ENCODE peak calls at places on chromosome 3, in four cellular contexts. One of them, this sample, is unnamed.
A peak's percentile ranks its signal among the peaks of the same experiment; 100 is the strongest.

GRCh38 chr3:48851407-48851806 is 3.7 kb upstream of the PRKAR2A start:
- DNase-seq in A673: peak; percentile 10
- DNase-seq in T-cell: no peak
- DNase-seq in stimulated activated effector memory CD8-positive, alpha-beta T cell treated with anti-CD3 and anti-CD28 coated beads, Interleukin-12 subunit alpha, Interleukin-12 subunit beta, amount 100 ng/mL, for 72 hours: no peak
- DNase-seq in this sample: no peak

GRCh38 chr3:138260636-138261035 is 69.0 kb downstream of the NME9 start:
- DNase-seq in A673: no peak
- DNase-seq in T-cell: no peak
- DNase-seq in stimulated activated effector memory CD8-positive, alpha-beta T cell treated with anti-CD3 and anti-CD28 coated beads, Interleukin-12 subunit alpha, Interleukin-12 subunit beta, amount 100 ng/mL, for 72 hours: no peak
- DNase-seq in this sample: no peak

GRCh38 chr3:53161820-53162671 is 1.0 kb downstream of the PRKCD start:
- DNase-seq in T-cell: peak; percentile 5
- DNase-seq in stimulated activated effector memory CD8-positive, alpha-beta T cell treated with anti-CD3 and anti-CD28 coated beads, Interleukin-12 subunit alpha, Interleukin-12 subunit beta, amount 100 ng/mL, for 72 hours: peak; percentile 66
- DNase-seq in A673: peak; percentile 7
- DNase-seq in this sample: peak; percentile 78

GRCh38 chr3:121942116-121942786 is 48.0 kb downstream of the SLC15A2 start:
- DNase-seq in stimulated activated effector memory CD8-positive, alpha-beta T cell treated with anti-CD3 and anti-CD28 coated beads, Interleukin-12 subunit alpha, Interleukin-12 subunit beta, amount 100 ng/mL, for 72 hours: no peak
- DNase-seq in T-cell: no peak
- DNase-seq in A673: no peak
- DNase-seq in this sample: no peak

GRCh38 chr3:43291546-43291945 is 5.2 kb downstream of the SNRK start:
- DNase-seq in stimulated activated effector memory CD8-positive, alpha-beta T cell treated with anti-CD3 and anti-CD28 coated beads, Interleukin-12 subunit alpha, Interleukin-12 subunit beta, amount 100 ng/mL, for 72 hours: no peak
- DNase-seq in T-cell: no peak
- DNase-seq in A673: no peak
- DNase-seq in this sample: no peak

GRCh38 chr3:154122096-154122911 is 1.1 kb downstream of the ARHGEF26 start:
- DNase-seq in T-cell: no peak
- DNase-seq in A673: peak; percentile 42
- DNase-seq in stimulated activated effector memory CD8-positive, alpha-beta T cell treated with anti-CD3 and anti-CD28 coated beads, Interleukin-12 subunit alpha, Interleukin-12 subunit beta, amount 100 ng/mL, for 72 hours: no peak
- DNase-seq in this sample: no peak

GRCh38 chr3:49534581-49535495 is 19.4 kb upstream of the BSN start:
- DNase-seq in stimulated activated effector memory CD8-positive, alpha-beta T cell treated with anti-CD3 and anti-CD28 coated beads, Interleukin-12 subunit alpha, Interleukin-12 subunit beta, amount 100 ng/mL, for 72 hours: no peak
- DNase-seq in A673: no peak
- DNase-seq in T-cell: no peak
- DNase-seq in this sample: no peak

GRCh38 chr3:153350420-153350819 is 188.4 kb downstream of the RAP2B start:
- DNase-seq in T-cell: no peak
- DNase-seq in stimulated activated effector memory CD8-positive, alpha-beta T cell treated with anti-CD3 and anti-CD28 coated beads, Interleukin-12 subunit alpha, Interleukin-12 subunit beta, amount 100 ng/mL, for 72 hours: no peak
- DNase-seq in A673: no peak
- DNase-seq in this sample: no peak

GRCh38 chr3:11335056-11335608 is 62.9 kb downstream of the ATG7 start:
- DNase-seq in A673: peak; percentile 81
- DNase-seq in stimulated activated effector memory CD8-positive, alpha-beta T cell treated with anti-CD3 and anti-CD28 coated beads, Interleukin-12 subunit alpha, Interleukin-12 subunit beta, amount 100 ng/mL, for 72 hours: peak; percentile 54
- DNase-seq in T-cell: no peak
- DNase-seq in this sample: peak; percentile 51

GRCh38 chr3:116034797-116035196 is 410.5 kb downstream of the LSAMP start:
- DNase-seq in T-cell: no peak
- DNase-seq in stimulated activated effector memory CD8-positive, alpha-beta T cell treated with anti-CD3 and anti-CD28 coated beads, Interleukin-12 subunit alpha, Interleukin-12 subunit beta, amount 100 ng/mL, for 72 hours: no peak
- DNase-seq in A673: peak; percentile 45
- DNase-seq in this sample: no peak

This sample was measured in CD4-positive, alpha-beta memory T cell.